ENCODE peak calls at places on chromosomes 3 and 15, in seven cellular contexts. H, T, D, V, F, K and Q are unnamed samples.

GRCh38 chr15:101135532-101136166 is 116.2 kb downstream of the CHSY1 start:
- DNase-seq in H (no peak), T (no peak), D (no peak), V (no peak), F (no peak), K (no peak), Q (no peak)

GRCh38 chr3:17278006-17278405 is 393.3 kb downstream of the PLCL2 start:
- DNase-seq in H (no peak), T (no peak), D (no peak), V (no peak), F (no peak), K (no peak), Q (no peak)

GRCh38 chr15:101378356-101378755 is 83.3 kb upstream of the SNRPA1 start:
- DNase-seq in H (no peak), T (no peak), D (no peak), V (no peak), F (no peak), K (no peak), Q (no peak)

GRCh38 chr3:152299243-152299976 is 30.7 kb downstream of the MBNL1 start:
- DNase-seq in H (peak), T (no peak), D (no peak), V (no peak), F (no peak), K (no peak), Q (no peak)

GRCh38 chr15:48046813-48047483 is 73.8 kb upstream of the SLC24A5 start:
- DNase-seq in H (no peak), T (peak), D (no peak), V (no peak), F (no peak), K (no peak), Q (peak)

GRCh38 chr15:47301481-47301880 is 415.8 kb upstream of the SEMA6D start:
- DNase-seq in H (no peak), T (no peak), D (no peak), V (no peak), F (no peak), K (no peak), Q (no peak)

GRCh38 chr15:97959738-97960363 is 652 bp upstream of the ARRDC4 start:
- DNase-seq in H (no peak), T (no peak), D (no peak), V (no peak), F (no peak), K (no peak), Q (no peak)

GRCh38 chr15:70227122-70227521 is 129.4 kb upstream of the TLE3 start:
- DNase-seq in H (no peak), T (no peak), D (no peak), V (no peak), F (no peak), K (no peak), Q (no peak)

GRCh38 chr3:59809750-59810444 is 760.1 kb upstream of the CFAP20DC start:
- DNase-seq in H (no peak), T (peak), D (no peak), V (no peak), F (no peak), K (no peak), Q (no peak)

GRCh38 chr3:169071003-169071402 is 592.5 kb downstream of the MECOM start:
- DNase-seq in H (no peak), T (no peak), D (no peak), V (no peak), F (no peak), K (no peak), Q (no peak)

GRCh38 chr15:85128636-85129035 is 147.0 kb downstream of the PDE8A start:
- DNase-seq in H (no peak), T (no peak), D (no peak), V (no peak), F (no peak), K (no peak), Q (no peak)

GRCh38 chr3:31092748-31093607 is 198.5 kb upstream of the GADL1 start:
- DNase-seq in H (no peak), T (peak), D (peak), V (peak), F (no peak), K (no peak), Q (no peak)

GRCh38 chr3:130761730-130762311 is 15.2 kb upstream of the PIK3R4 start:
- DNase-seq in H (no peak), T (no peak), D (no peak), V (no peak), F (no peak), K (no peak), Q (no peak)

GRCh38 chr15:95196176-95196915 is 965.0 kb downstream of the MCTP2 start:
- DNase-seq in H (no peak), T (peak), D (no peak), V (no peak), F (no peak), K (no peak), Q (no peak)

GRCh38 chr3:27629381-27629780 is 92.7 kb downstream of the EOMES start:
- DNase-seq in H (no peak), T (no peak), D (peak), V (no peak), F (no peak), K (no peak), Q (no peak)